ENCODE peak calls at places on chromosomes 6 and 20, in four cellular contexts. U is GM23338, O is gastrocnemius medialis, F is DND-41. Z is an unnamed sample.

GRCh38 chr20:45416917-45417316 is 976 bp downstream of the PIGT start:
- DNase-seq in F (no peak), U (no peak), O (no peak), Z (no peak)

GRCh38 chr6:27128796-27129094 is 118.8 kb upstream of the PRSS16 start:
- DNase-seq in U (no peak), F (no peak), O (no peak), Z (no peak)

GRCh38 chr6:572596-573265 is 84.2 kb downstream of the HUS1B start:
- DNase-seq in U (no peak), F (no peak), O (no peak), Z (no peak)

GRCh38 chr6:144334150-144334708 is 49.1 kb downstream of the UTRN start:
- DNase-seq in F (peak; percentile 89), U (no peak), O (peak; percentile 62), Z (no peak)

GRCh38 chr6:136969433-136969832 is 47.3 kb downstream of the SLC35D3 start:
- DNase-seq in F (no peak), U (no peak), O (no peak), Z (no peak)

GRCh38 chr6:122063761-122064160 is 335.7 kb upstream of the HSF2 start:
- DNase-seq in U (no peak), O (no peak), F (no peak), Z (no peak)

GRCh38 chr6:4943716-4944115 is 60.1 kb downstream of the RPP40 start:
- DNase-seq in F (no peak), U (no peak), O (no peak), Z (no peak)

GRCh38 chr6:110002676-110003075 is 24.6 kb downstream of the GPR6 start:
- DNase-seq in F (no peak), U (no peak), O (no peak), Z (no peak)

GRCh38 chr6:83985308-83985713 is 48.3 kb upstream of the MRAP2 start:
- DNase-seq in F (no peak), O (no peak), U (no peak), Z (no peak)

GRCh38 chr20:37378785-37379598 is 33.1 kb downstream of the SRC start:
- DNase-seq in U (peak; percentile 47), O (no peak), F (no peak), Z (peak; percentile 52)
- H3K4me1 ChIP-seq in U (peaks cover 9% of the 10 kb centered on the region), O (no peaks in the 10 kb centered on the region), F (no peaks in the 10 kb centered on the region), Z (no peaks in the 10 kb centered on the region)

DNA sequence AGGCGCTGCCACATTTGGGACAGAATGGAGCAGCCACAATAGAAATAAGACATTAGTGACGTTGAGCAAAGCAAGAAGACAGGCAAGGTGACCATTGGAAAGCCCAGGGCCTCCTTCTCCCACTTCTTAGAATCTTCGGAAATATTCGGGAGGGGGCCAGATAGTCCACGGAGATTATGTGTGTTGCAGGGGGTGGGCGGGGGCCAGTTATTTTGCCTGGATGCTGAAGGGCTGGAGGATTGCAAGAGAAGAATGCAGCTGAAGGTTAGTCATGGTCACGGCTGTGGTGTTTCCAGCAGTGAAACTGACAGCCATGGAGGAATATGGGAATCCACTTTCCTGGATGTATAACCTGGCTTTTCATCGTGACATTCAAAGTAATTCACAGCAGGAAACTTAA is 88.6 kb downstream of the CDH26 start:
- DNase-seq in F (no peak), O (no peak), U (no peak), Z (no peak)
- H3K4me1 ChIP-seq in F (no peaks in the 10 kb centered on the region), O (peaks cover 22% of the 10 kb centered on the region), U (peaks cover 4% of the 10 kb centered on the region), Z (no peaks in the 10 kb centered on the region)

DNA sequence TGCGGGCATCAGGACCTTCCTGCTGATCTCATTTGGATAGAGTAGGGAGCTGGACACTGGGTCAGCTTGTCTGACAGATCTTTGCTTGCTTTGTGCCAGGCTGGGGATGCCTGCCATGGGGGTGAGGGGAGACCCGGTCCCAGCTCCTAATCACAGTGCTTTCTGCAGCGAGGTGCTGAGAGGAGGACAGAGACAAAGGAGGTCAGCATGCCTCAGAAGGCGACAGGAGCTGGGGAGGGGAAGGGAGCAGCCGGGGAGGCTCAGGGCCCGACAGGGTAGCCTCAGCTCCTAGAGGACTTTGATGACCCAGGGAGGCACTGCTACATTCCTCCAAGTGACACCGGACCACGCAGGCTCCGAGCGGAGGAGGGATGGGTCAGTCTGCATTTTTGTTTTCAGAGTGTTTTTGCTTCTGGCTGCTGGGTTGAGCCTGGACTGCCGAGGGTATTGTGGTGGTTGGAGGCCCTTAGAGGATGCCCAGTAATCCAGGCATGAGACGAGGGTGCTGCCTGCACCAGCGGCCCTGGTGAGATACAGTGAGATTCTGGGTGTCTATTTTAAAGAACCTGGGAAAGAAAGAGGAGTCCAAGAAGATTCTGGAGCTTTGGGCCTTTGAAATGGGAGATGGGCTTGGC is 7.8 kb downstream of the RBM38 start:
- DNase-seq in U (no peak), O (peak; percentile 40), F (no peak), Z (no peak)
- H3K4me1 ChIP-seq in U (no peaks in the 10 kb centered on the region), O (peaks cover 97% of the 10 kb centered on the region), F (peaks cover 62% of the 10 kb centered on the region), Z (peaks cover 53% of the 10 kb centered on the region)

DNA sequence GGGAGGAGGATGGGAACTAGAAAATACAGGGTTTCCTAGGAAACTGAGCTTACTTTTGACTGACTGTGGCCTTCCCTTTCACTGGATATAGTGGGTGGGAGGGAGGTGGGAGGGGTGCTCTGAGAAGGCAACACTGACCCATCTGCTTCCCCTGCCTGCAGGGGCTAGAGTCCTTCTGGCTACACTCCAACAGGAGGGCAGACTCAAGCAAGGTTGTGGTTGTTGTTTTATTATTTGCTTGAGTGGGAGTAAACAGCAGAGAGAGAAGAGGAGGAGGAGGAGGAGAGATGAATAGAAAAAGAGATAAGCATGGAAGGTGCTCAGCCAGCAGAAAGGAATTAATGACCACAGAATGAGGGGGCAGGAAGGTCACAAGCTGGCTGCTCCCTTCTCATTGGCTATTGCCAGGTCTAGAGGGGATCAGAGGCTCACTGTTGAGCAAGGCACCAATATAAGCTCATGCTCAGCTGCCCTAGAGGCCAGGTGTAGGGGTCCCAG is 84.4 kb downstream of the FYN start:
- DNase-seq in U (no peak), F (no peak), O (no peak), Z (no peak)
- H3K4me1 ChIP-seq in U (peaks cover 19% of the 10 kb centered on the region), F (no peaks in the 10 kb centered on the region), O (peaks cover 29% of the 10 kb centered on the region), Z (no peaks in the 10 kb centered on the region)

GRCh38 chr6:35025241-35026188 is 115.6 kb downstream of the TCP11 start:
- DNase-seq in F (no peak), U (peak; percentile 52), O (no peak), Z (no peak)
- H3K4me1 ChIP-seq in F (no peaks in the 10 kb centered on the region), U (peaks cover 69% of the 10 kb centered on the region), O (peaks cover 55% of the 10 kb centered on the region), Z (peaks cover 65% of the 10 kb centered on the region)

DNA sequence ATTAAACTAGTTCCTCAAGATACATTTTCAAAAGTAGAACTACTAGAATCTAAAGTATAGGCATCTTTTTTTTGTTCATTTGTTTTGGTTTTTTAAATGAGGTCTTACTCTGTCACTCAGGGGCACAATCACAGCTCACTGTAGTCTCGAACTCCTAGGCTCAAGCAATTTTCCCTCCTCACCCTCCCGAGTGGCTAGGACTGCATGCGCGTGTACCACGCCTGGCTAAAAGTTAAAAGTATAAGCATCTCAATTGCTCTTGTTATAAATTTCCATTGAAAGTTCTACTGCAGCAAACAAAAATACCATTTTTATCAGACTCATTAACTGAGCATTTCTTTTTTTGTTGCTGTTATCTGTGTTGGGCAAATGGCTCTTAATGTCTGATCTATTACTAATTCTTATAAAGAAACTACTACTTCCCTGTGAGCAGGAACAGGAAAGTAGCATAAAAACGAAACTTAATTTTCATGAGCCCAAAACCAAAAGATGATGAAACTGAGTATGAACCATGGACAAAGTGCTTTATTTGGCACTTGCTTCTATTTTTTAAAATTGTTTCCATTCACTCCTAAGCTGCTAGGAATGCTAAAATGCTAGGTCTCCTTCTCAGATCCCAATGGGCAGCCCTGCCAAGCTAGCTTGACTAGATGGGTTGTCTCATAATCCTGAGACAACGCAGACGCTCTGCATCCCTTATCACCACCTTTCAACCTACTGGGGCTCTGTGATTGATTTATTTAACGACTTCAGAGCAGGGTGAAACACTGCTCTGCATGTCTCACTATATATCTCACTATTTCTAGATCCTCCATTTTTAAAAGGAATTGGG is 36.9 kb downstream of the TRPC4AP start:
- DNase-seq in F (no peak), U (no peak), O (no peak), Z (no peak)
- H3K4me1 ChIP-seq in F (no peaks in the 10 kb centered on the region), U (no peaks in the 10 kb centered on the region), O (peaks cover 18% of the 10 kb centered on the region), Z (no peaks in the 10 kb centered on the region)

DNA sequence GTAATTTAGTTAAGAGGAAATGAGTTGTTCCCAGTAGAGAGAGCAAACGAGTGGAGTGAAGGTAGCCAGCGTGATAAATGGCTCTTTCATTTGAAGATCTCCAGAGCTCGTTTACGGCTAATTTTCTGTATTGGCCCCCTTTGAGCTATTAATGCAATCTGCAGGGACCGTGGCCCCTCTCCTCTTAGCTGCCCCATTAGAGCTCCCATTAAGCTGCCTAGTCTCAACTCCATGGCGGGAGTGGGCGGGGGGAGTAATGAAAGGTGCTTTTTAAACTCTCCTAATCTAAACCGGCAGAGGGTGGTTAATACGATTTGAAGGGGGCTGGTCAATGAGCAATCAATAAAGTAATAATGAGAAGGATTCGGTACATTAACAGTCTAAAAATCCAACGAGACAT is 12.5 kb downstream of the TFAP2B start:
- DNase-seq in O (no peak), U (no peak), F (no peak), Z (no peak)
- H3K4me1 ChIP-seq in O (no peaks in the 10 kb centered on the region), U (peaks cover 80% of the 10 kb centered on the region), F (no peaks in the 10 kb centered on the region), Z (no peaks in the 10 kb centered on the region)

GRCh38 chr20:63978319-63979220 is 872 bp downstream of the SAMD10 start:
- DNase-seq in O (peak; percentile 55), U (peak; percentile 94), F (peak; percentile 63), Z (peak; percentile 81)

GRCh38 chr20:63980806-63981728 is at the start of gene PRPF6:
- DNase-seq in F (peak; percentile 97), O (peak; percentile 90), U (peak; percentile 99), Z (peak; percentile 91)

GRCh38 chr20:63979221-63979548 is 257 bp downstream of the SAMD10 start:
- DNase-seq in F (peak; percentile 42), U (no peak), O (no peak), Z (no peak)

GRCh38 chr20:63979549-63980316 is at the start of gene SAMD10:
- DNase-seq in F (peak; percentile 94), U (peak; percentile 66), O (peak; percentile 22), Z (no peak)

GRCh38 chr20:63980317-63980805 is 571 bp upstream of the PRPF6 start:
- DNase-seq in U (no peak), O (no peak), F (no peak), Z (no peak)
- H3K4me1 ChIP-seq in U (peaks cover 18% of the 10 kb centered on the region), O (peaks cover 28% of the 10 kb centered on the region), F (peaks cover 47% of the 10 kb centered on the region), Z (no peaks in the 10 kb centered on the region)

GRCh38 chr6:159977242-159978214 is 8.6 kb downstream of the IGF2R start:
- DNase-seq in U (no peak), F (peak; percentile 55), O (peak; percentile 72), Z (no peak)
- H3K4me1 ChIP-seq in U (peaks cover 69% of the 10 kb centered on the region), F (peaks cover 98% of the 10 kb centered on the region), O (peaks cover 99% of the 10 kb centered on the region), Z (peaks cover 59% of the 10 kb centered on the region)

Z was measured in tibial artery.